ENCODE peak calls at places on chromosomes 3 and 15, in seven cellular contexts. K, W, F, S, J, T and N are unnamed samples. For H3K9me3, the result is how much of the 10 kb centered on the place peaks cover.

GRCh38 chr3:135887220-135887619 is 78.3 kb upstream of the PPP2R3A start:
- DNase-seq in K (peak), W (no peak), F (no peak), S (no peak), J (no peak), T (no peak), N (no peak)

GRCh38 chr3:197561926-197562325 is 6.2 kb upstream of the BDH1 start:
- DNase-seq in K (no peak), W (no peak), F (no peak), S (no peak), J (no peak), T (no peak), N (no peak)

GRCh38 chr3:158808697-158809096 is 6.8 kb downstream of the MFSD1 start:
- DNase-seq in K (peak), W (no peak), F (no peak), S (no peak), J (no peak), T (no peak), N (no peak)

GRCh38 chr3:127254730-127255129 is 33.1 kb downstream of the PRR20G start:
- DNase-seq in K (no peak), W (no peak), F (no peak), S (no peak), J (no peak), T (no peak), N (no peak)

GRCh38 chr3:158539414-158540014 is 31.5 kb upstream of the MLF1 start:
- DNase-seq in K (peak), W (peak), F (no peak), S (peak), J (peak), T (peak), N (peak)

GRCh38 chr15:34665498-34666116 is 82.2 kb upstream of the GOLGA8B start:
- DNase-seq in K (no peak), W (no peak), F (no peak), S (no peak), J (no peak), T (no peak), N (no peak)

GRCh38 chr15:85730001-85730820 is 64.5 kb downstream of the KLHL25 start:
- DNase-seq in K (peak), W (no peak), F (peak), S (peak), J (no peak), T (peak), N (no peak)

GRCh38 chr15:65920121-65920520 is 50.8 kb downstream of the RAB11A start:
- DNase-seq in K (no peak), W (no peak), F (no peak), S (no peak), J (no peak), T (no peak), N (no peak)

GRCh38 chr3:100048248-100048647 is 66.1 kb downstream of the FILIP1L start:
- DNase-seq in K (no peak), W (no peak), F (no peak), S (no peak), J (peak), T (no peak), N (no peak)

GRCh38 chr3:50474717-50475116 is 28.7 kb downstream of the CACNA2D2 start:
- DNase-seq in K (peak), W (no peak), F (no peak), S (no peak), J (no peak), T (no peak), N (no peak)

GRCh38 chr3:143063018-143063417 is 56.6 kb upstream of the CHST2 start:
- DNase-seq in K (no peak), W (no peak), F (no peak), S (no peak), J (no peak), T (no peak), N (no peak)

GRCh38 chr3:10758304-10759037 is 57.6 kb upstream of the SLC6A11 start:
- DNase-seq in K (peak), W (peak), F (peak), S (peak), J (no peak), T (peak), N (peak)

GRCh38 chr3:185932213-185932612 is 5.6 kb downstream of the TRA2B start:
- DNase-seq in K (peak), W (no peak), F (no peak), S (no peak), J (no peak), T (no peak), N (no peak)

GRCh38 chr3:15998896-15999295 is 175.6 kb upstream of the GALNT15 start:
- DNase-seq in K (no peak), W (no peak), F (no peak), S (no peak), J (no peak), T (no peak), N (no peak)

GRCh38 chr3:171862993-171863521 is 19.9 kb downstream of the TMEM212 start:
- DNase-seq in K (peak), W (no peak), F (no peak), S (no peak), J (no peak), T (no peak), N (no peak)

GRCh38 chr3:168094580-168094876 is 1.2 kb downstream of the GOLIM4 start:
- DNase-seq in K (no peak), W (no peak), F (no peak), S (no peak), J (no peak), T (no peak), N (no peak)

GRCh38 chr3:184429786-184430185 is 49.9 kb downstream of the CHRD start:
- DNase-seq in K (peak), W (no peak), F (peak), S (no peak), J (no peak), T (no peak), N (no peak)

GRCh38 chr15:35206060-35206675 is 121.1 kb upstream of the NANOGP8 start:
- DNase-seq in K (peak), W (no peak), F (no peak), S (peak), J (no peak), T (no peak), N (no peak)

GRCh38 chr3:42590989-42591756 is 513 bp downstream of the SS18L2 start:
- DNase-seq in K (no peak), W (no peak), F (no peak), S (no peak), J (peak), T (no peak), N (no peak)

GRCh38 chr3:137150825-137151224 is 193.0 kb downstream of the IL20RB start:
- DNase-seq in K (no peak), W (no peak), F (no peak), S (no peak), J (no peak), T (no peak), N (no peak)

GRCh38 chr3:54954019-54954418 is 26.2 kb upstream of the LRTM1 start:
- DNase-seq in K (peak), W (no peak), F (no peak), S (no peak), J (no peak), T (no peak), N (no peak)

GRCh38 chr3:26621891-26622633 is 510 bp upstream of the LRRC3B start:
- DNase-seq in K (no peak), W (no peak), F (no peak), S (no peak), J (no peak), T (no peak), N (no peak)

GRCh38 chr15:57245130-57245529 is 131.2 kb upstream of the CGNL1 start:
- DNase-seq in K (no peak), W (no peak), F (no peak), S (no peak), J (no peak), T (no peak), N (no peak)

GRCh38 chr15:67835349-67836133 is 4.3 kb downstream of the RNU6-1 start:
- DNase-seq in K (no peak), W (no peak), F (peak), S (no peak), J (no peak), T (no peak), N (no peak)

GRCh38 chr15:77019476-77020331 is 24.8 kb downstream of the PSTPIP1 start:
- DNase-seq in K (peak), W (no peak), F (peak), S (no peak), J (no peak), T (peak), N (peak)

GRCh38 chr15:77013786-77014136 is 18.8 kb downstream of the PSTPIP1 start:
- DNase-seq in K (no peak), W (peak), F (no peak), S (no peak), J (no peak), T (peak), N (no peak)

GRCh38 chr15:48993411-48993810 is 29.7 kb upstream of the SHC4 start:
- DNase-seq in K (no peak), W (no peak), F (no peak), S (no peak), J (no peak), T (no peak), N (no peak)

GRCh38 chr3:64417816-64418215 is 192.6 kb upstream of the PRICKLE2 start:
- DNase-seq in K (peak), W (no peak), F (no peak), S (no peak), J (no peak), T (no peak), N (no peak)

GRCh38 chr3:116038968-116039950 is 406.0 kb downstream of the LSAMP start:
- DNase-seq in K (no peak), W (no peak), F (no peak), S (no peak), J (no peak), T (no peak), N (no peak)

GRCh38 chr3:140128217-140129137 is 193.5 kb downstream of the CLSTN2 start:
- DNase-seq in K (no peak), W (peak), F (no peak), S (peak), J (no peak), T (no peak), N (peak)

GRCh38 chr15:24076090-24076784 is 389.1 kb upstream of the NDN start:
- DNase-seq in K (no peak), W (no peak), F (no peak), S (no peak), J (no peak), T (no peak), N (no peak)
- H3K9me3 ChIP-seq in K (under half), W (under half), F (under half), S (under half), J (under half), T (under half), N (under half)

GRCh38 chr15:93271871-93272270 is 182.9 kb upstream of the RGMA start:
- DNase-seq in K (no peak), W (no peak), F (no peak), S (no peak), J (no peak), T (no peak), N (no peak)
- H3K9me3 ChIP-seq in K (under half), W (under half), F (under half), S (under half), J (under half), T (under half), N (under half)

GRCh38 chr3:44721231-44722102 is 8.0 kb upstream of the ZNF501 start:
- DNase-seq in K (peak), W (no peak), F (no peak), S (no peak), J (no peak), T (no peak), N (no peak)
- H3K9me3 ChIP-seq in K (under half), W (half or more), F (half or more), S (under half), J (under half), T (half or more), N (under half)

DNA sequence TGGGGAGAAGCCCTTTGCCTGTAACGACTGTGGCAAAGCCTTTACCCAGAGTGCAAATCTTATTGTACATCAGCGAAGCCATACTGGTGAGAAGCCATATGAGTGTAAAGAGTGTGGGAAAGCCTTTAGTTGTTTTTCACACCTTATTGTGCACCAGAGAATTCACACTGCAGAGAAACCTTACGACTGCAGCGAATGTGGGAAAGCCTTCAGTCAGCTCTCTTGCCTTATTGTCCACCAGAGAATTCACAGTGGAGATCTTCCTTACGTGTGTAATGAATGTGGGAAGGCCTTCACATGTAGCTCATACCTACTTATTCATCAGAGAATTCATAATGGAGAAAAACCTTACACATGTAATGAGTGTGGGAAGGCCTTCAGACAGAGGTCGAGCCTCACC is 10.9 kb downstream of the ZNF35 start:
- DNase-seq in K (peak), W (no peak), F (no peak), S (no peak), J (no peak), T (no peak), N (no peak)
- H3K9me3 ChIP-seq in K (under half), W (under half), F (under half), S (under half), J (under half), T (under half), N (under half)

DNA sequence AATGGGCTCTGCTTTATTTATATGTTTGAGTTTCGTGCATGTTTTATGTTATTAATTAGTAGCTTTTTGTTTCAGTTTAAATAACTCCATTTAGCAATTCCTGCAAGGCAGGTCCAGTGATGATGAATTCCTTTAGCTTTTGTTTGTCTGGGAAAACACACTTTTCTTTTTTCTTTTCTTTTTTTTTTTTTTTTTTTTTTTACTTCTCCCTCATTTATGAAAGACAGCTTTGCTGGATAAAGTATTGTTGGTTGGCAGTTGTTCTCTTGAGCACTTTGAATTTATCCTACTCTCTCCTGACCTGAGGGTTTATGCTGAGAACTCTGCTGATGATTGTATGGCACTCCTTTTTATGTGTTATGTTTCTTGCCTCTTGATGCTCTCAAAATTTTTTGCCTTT is 35.7 kb downstream of the TMEM39A start:
- DNase-seq in K (no peak), W (no peak), F (no peak), S (no peak), J (no peak), T (no peak), N (no peak)
- H3K9me3 ChIP-seq in K (under half), W (under half), F (under half), S (under half), J (under half), T (under half), N (under half)

GRCh38 chr3:44722103-44722401 is 7.4 kb upstream of the ZNF501 start:
- DNase-seq in K (no peak), W (no peak), F (no peak), S (no peak), J (no peak), T (no peak), N (no peak)
- H3K9me3 ChIP-seq in K (under half), W (half or more), F (half or more), S (under half), J (under half), T (half or more), N (under half)

DNA sequence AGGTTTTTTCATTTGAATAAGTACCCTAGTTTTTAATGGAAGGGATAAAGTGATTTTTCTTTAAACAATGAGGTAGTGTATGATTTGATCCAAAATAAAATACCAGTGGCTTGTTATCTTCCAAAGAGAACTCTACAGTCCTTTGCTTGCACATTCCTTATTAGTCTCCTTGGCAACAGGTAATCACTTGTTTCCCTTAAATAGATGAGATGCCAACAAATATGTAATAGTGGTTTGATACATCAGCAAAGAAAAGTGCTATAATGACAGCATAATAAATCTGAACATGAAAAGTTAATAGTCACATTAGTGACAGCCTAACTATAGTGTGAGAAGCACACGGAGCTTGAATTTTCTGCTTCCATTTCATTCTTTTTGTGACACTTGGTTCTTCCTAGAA is 360.2 kb downstream of the ZNF385D start:
- DNase-seq in K (peak), W (no peak), F (no peak), S (no peak), J (no peak), T (no peak), N (no peak)
- H3K9me3 ChIP-seq in K (under half), W (under half), F (under half), S (under half), J (under half), T (under half), N (under half)